ENCODE peak calls at places on chromosomes 6 and 20, in eight cellular contexts. One of them, this sample, is unnamed.

GRCh38 chr6:135962731-135963130 is 111.2 kb downstream of the PDE7B start:
- DNase-seq in mucosa of gallbladder: no peak
- DNase-seq in Kasumi-1: no peak
- DNase-seq in fibroblast of lung: peak
- DNase-seq in fibroblast of mammary gland: peak
- DNase-seq in iris pigment epithelial cell: peak
- DNase-seq in SK-N-DZ: no peak
- DNase-seq in effector CD8-positive, alpha-beta T cell: no peak
- DNase-seq in this sample: peak

GRCh38 chr6:109239918-109240321 is 142.3 kb downstream of the CD164 start:
- DNase-seq in mucosa of gallbladder: no peak
- DNase-seq in Kasumi-1: no peak
- DNase-seq in fibroblast of lung: no peak
- DNase-seq in fibroblast of mammary gland: no peak
- DNase-seq in iris pigment epithelial cell: no peak
- DNase-seq in SK-N-DZ: no peak
- DNase-seq in effector CD8-positive, alpha-beta T cell: no peak
- DNase-seq in this sample: no peak

GRCh38 chr6:132131777-132132176 is 180.6 kb upstream of the CCN2 start:
- DNase-seq in mucosa of gallbladder: no peak
- DNase-seq in Kasumi-1: peak
- DNase-seq in fibroblast of lung: peak
- DNase-seq in fibroblast of mammary gland: peak
- DNase-seq in iris pigment epithelial cell: peak
- DNase-seq in SK-N-DZ: no peak
- DNase-seq in effector CD8-positive, alpha-beta T cell: no peak
- DNase-seq in this sample: peak

GRCh38 chr6:4125933-4126864 is 9.2 kb downstream of the ECI2 start:
- DNase-seq in mucosa of gallbladder: no peak
- DNase-seq in Kasumi-1: peak
- DNase-seq in fibroblast of lung: peak
- DNase-seq in fibroblast of mammary gland: peak
- DNase-seq in iris pigment epithelial cell: peak
- DNase-seq in SK-N-DZ: no peak
- DNase-seq in effector CD8-positive, alpha-beta T cell: no peak
- DNase-seq in this sample: peak

GRCh38 chr6:40359808-40360207 is 227.4 kb downstream of the LRFN2 start:
- DNase-seq in mucosa of gallbladder: no peak
- DNase-seq in Kasumi-1: no peak
- DNase-seq in fibroblast of lung: no peak
- DNase-seq in fibroblast of mammary gland: no peak
- DNase-seq in iris pigment epithelial cell: no peak
- DNase-seq in SK-N-DZ: no peak
- DNase-seq in effector CD8-positive, alpha-beta T cell: no peak
- DNase-seq in this sample: no peak

GRCh38 chr6:80623066-80623815 is 516.8 kb downstream of the BCKDHB start:
- DNase-seq in mucosa of gallbladder: no peak
- DNase-seq in Kasumi-1: no peak
- DNase-seq in fibroblast of lung: no peak
- DNase-seq in fibroblast of mammary gland: no peak
- DNase-seq in iris pigment epithelial cell: no peak
- DNase-seq in SK-N-DZ: no peak
- DNase-seq in effector CD8-positive, alpha-beta T cell: no peak
- DNase-seq in this sample: no peak

GRCh38 chr20:55069951-55070350 is 594.6 kb downstream of the DOK5 start:
- DNase-seq in mucosa of gallbladder: no peak
- DNase-seq in Kasumi-1: no peak
- DNase-seq in fibroblast of lung: no peak
- DNase-seq in fibroblast of mammary gland: no peak
- DNase-seq in iris pigment epithelial cell: no peak
- DNase-seq in SK-N-DZ: no peak
- DNase-seq in effector CD8-positive, alpha-beta T cell: no peak
- DNase-seq in this sample: no peak

GRCh38 chr6:26571592-26572296 is 25.0 kb upstream of the ABT1 start:
- DNase-seq in mucosa of gallbladder: peak
- DNase-seq in Kasumi-1: peak
- DNase-seq in fibroblast of lung: peak
- DNase-seq in fibroblast of mammary gland: peak
- DNase-seq in iris pigment epithelial cell: peak
- DNase-seq in SK-N-DZ: peak
- DNase-seq in effector CD8-positive, alpha-beta T cell: no peak
- DNase-seq in this sample: peak

GRCh38 chr20:3753098-3753497 is 14.5 kb downstream of the ADISSP start:
- DNase-seq in mucosa of gallbladder: peak
- DNase-seq in Kasumi-1: peak
- DNase-seq in fibroblast of lung: peak
- DNase-seq in fibroblast of mammary gland: peak
- DNase-seq in iris pigment epithelial cell: peak
- DNase-seq in SK-N-DZ: peak
- DNase-seq in effector CD8-positive, alpha-beta T cell: peak
- DNase-seq in this sample: peak

GRCh38 chr20:33668087-33668790 is 1.5 kb downstream of the ACTL10 start:
- DNase-seq in mucosa of gallbladder: peak
- DNase-seq in Kasumi-1: peak
- DNase-seq in fibroblast of lung: no peak
- DNase-seq in fibroblast of mammary gland: no peak
- DNase-seq in iris pigment epithelial cell: no peak
- DNase-seq in SK-N-DZ: peak
- DNase-seq in effector CD8-positive, alpha-beta T cell: peak
- DNase-seq in this sample: no peak

GRCh38 chr6:25342784-25343183 is 63.6 kb downstream of the CARMIL1 start:
- DNase-seq in mucosa of gallbladder: no peak
- DNase-seq in Kasumi-1: peak
- DNase-seq in fibroblast of lung: peak
- DNase-seq in fibroblast of mammary gland: peak
- DNase-seq in iris pigment epithelial cell: peak
- DNase-seq in SK-N-DZ: peak
- DNase-seq in effector CD8-positive, alpha-beta T cell: no peak
- DNase-seq in this sample: no peak

GRCh38 chr6:28737750-28738395 is 185.9 kb downstream of the TRIM27 start:
- DNase-seq in mucosa of gallbladder: no peak
- DNase-seq in Kasumi-1: no peak
- DNase-seq in fibroblast of lung: no peak
- DNase-seq in fibroblast of mammary gland: peak
- DNase-seq in iris pigment epithelial cell: peak
- DNase-seq in SK-N-DZ: no peak
- DNase-seq in effector CD8-positive, alpha-beta T cell: no peak
- DNase-seq in this sample: peak

GRCh38 chr6:332671-333070 is 40.4 kb downstream of the DUSP22 start:
- DNase-seq in mucosa of gallbladder: no peak
- DNase-seq in Kasumi-1: no peak
- DNase-seq in fibroblast of lung: peak
- DNase-seq in fibroblast of mammary gland: peak
- DNase-seq in iris pigment epithelial cell: peak
- DNase-seq in SK-N-DZ: no peak
- DNase-seq in effector CD8-positive, alpha-beta T cell: no peak
- DNase-seq in this sample: peak

GRCh38 chr6:136499370-136499769 is 50.9 kb downstream of the MAP7 start:
- DNase-seq in mucosa of gallbladder: no peak
- DNase-seq in Kasumi-1: no peak
- DNase-seq in fibroblast of lung: no peak
- DNase-seq in fibroblast of mammary gland: no peak
- DNase-seq in iris pigment epithelial cell: no peak
- DNase-seq in SK-N-DZ: no peak
- DNase-seq in effector CD8-positive, alpha-beta T cell: no peak
- DNase-seq in this sample: no peak

GRCh38 chr6:20723236-20723635 is 189.0 kb downstream of the CDKAL1 start:
- DNase-seq in mucosa of gallbladder: no peak
- DNase-seq in Kasumi-1: no peak
- DNase-seq in fibroblast of lung: no peak
- DNase-seq in fibroblast of mammary gland: no peak
- DNase-seq in iris pigment epithelial cell: no peak
- DNase-seq in SK-N-DZ: no peak
- DNase-seq in effector CD8-positive, alpha-beta T cell: no peak
- DNase-seq in this sample: no peak

GRCh38 chr6:16944601-16945000 is 157.2 kb upstream of the STMND1 start:
- DNase-seq in mucosa of gallbladder: no peak
- DNase-seq in Kasumi-1: no peak
- DNase-seq in fibroblast of lung: no peak
- DNase-seq in fibroblast of mammary gland: peak
- DNase-seq in iris pigment epithelial cell: no peak
- DNase-seq in SK-N-DZ: no peak
- DNase-seq in effector CD8-positive, alpha-beta T cell: no peak
- DNase-seq in this sample: no peak

GRCh38 chr6:56764081-56764566 is 121.4 kb upstream of the DST start:
- DNase-seq in mucosa of gallbladder: peak
- DNase-seq in Kasumi-1: peak
- DNase-seq in fibroblast of lung: peak
- DNase-seq in fibroblast of mammary gland: peak
- DNase-seq in iris pigment epithelial cell: peak
- DNase-seq in SK-N-DZ: peak
- DNase-seq in effector CD8-positive, alpha-beta T cell: no peak
- DNase-seq in this sample: peak

GRCh38 chr6:108359901-108360882 is 65.3 kb downstream of the AFG1L start:
- DNase-seq in mucosa of gallbladder: no peak
- DNase-seq in Kasumi-1: peak
- DNase-seq in fibroblast of lung: no peak
- DNase-seq in fibroblast of mammary gland: peak
- DNase-seq in iris pigment epithelial cell: peak
- DNase-seq in SK-N-DZ: no peak
- DNase-seq in effector CD8-positive, alpha-beta T cell: no peak
- DNase-seq in this sample: no peak

GRCh38 chr20:32329817-32330554 is 28.1 kb upstream of the ASXL1 start:
- DNase-seq in mucosa of gallbladder: no peak
- DNase-seq in Kasumi-1: no peak
- DNase-seq in fibroblast of lung: no peak
- DNase-seq in fibroblast of mammary gland: no peak
- DNase-seq in iris pigment epithelial cell: no peak
- DNase-seq in SK-N-DZ: no peak
- DNase-seq in effector CD8-positive, alpha-beta T cell: no peak
- DNase-seq in this sample: no peak

GRCh38 chr6:91634791-91635190 is 1047.9 kb upstream of the MAP3K7 start:
- DNase-seq in mucosa of gallbladder: no peak
- DNase-seq in Kasumi-1: no peak
- DNase-seq in fibroblast of lung: no peak
- DNase-seq in fibroblast of mammary gland: no peak
- DNase-seq in iris pigment epithelial cell: peak
- DNase-seq in SK-N-DZ: peak
- DNase-seq in effector CD8-positive, alpha-beta T cell: no peak
- DNase-seq in this sample: peak

GRCh38 chr20:42857446-42857845 is 332.3 kb downstream of the PTPRT start:
- DNase-seq in mucosa of gallbladder: no peak
- DNase-seq in Kasumi-1: no peak
- DNase-seq in fibroblast of lung: no peak
- DNase-seq in fibroblast of mammary gland: no peak
- DNase-seq in iris pigment epithelial cell: no peak
- DNase-seq in SK-N-DZ: no peak
- DNase-seq in effector CD8-positive, alpha-beta T cell: no peak
- DNase-seq in this sample: no peak

This sample was measured in MCF 10A.